ENCODE peak calls at places on chromosome 14, in eight cellular contexts. J is H1, T is mammary epithelial cell, L is uterus, P is lower lobe of right lung, U is neural progenitor cell, H is GM23338, C is PC-3. D is an unnamed sample.

GRCh38 chr14:31700282-31701074 is 139.3 kb downstream of the NUBPL start:
- DNase-seq in H (no peak), C (no peak), P (no peak), T (no peak), L (no peak), U (no peak), J (no peak), D (no peak)

GRCh38 chr14:50007123-50007903 is 109.1 kb downstream of the VCPKMT start:
- DNase-seq in P (no peak), U (no peak), L (no peak), J (no peak), H (peak), T (peak), C (peak), D (peak)

GRCh38 chr14:70821916-70822705 is 12.8 kb upstream of the MAP3K9 start:
- DNase-seq in L (peak), J (peak), H (peak), T (peak), C (peak), P (peak), U (peak), D (no peak)

GRCh38 chr14:53519137-53519536 is 366.0 kb upstream of the DDHD1 start:
- DNase-seq in U (no peak), T (no peak), L (no peak), C (peak), P (no peak), H (no peak), J (no peak), D (no peak)

GRCh38 chr14:51564460-51564859 is 87.2 kb upstream of the FRMD6 start:
- DNase-seq in P (no peak), U (no peak), T (no peak), L (no peak), C (peak), H (no peak), J (no peak), D (no peak)

GRCh38 chr14:99389171-99389826 is 91.4 kb downstream of the SETD3 start:
- DNase-seq in L (no peak), P (peak), U (peak), H (peak), T (peak), C (peak), J (peak), D (no peak)

GRCh38 chr14:85573406-85573805 is 43.5 kb downstream of the FLRT2 start:
- DNase-seq in H (no peak), T (no peak), J (no peak), P (no peak), C (no peak), L (no peak), U (no peak), D (no peak)

GRCh38 chr14:20516921-20517320 is 11.6 kb downstream of the RNASE10 start:
- DNase-seq in H (no peak), J (no peak), P (no peak), L (no peak), T (peak), C (peak), U (no peak), D (no peak)

GRCh38 chr14:79064200-79064599 is 894.0 kb downstream of the NRXN3 start:
- DNase-seq in L (no peak), C (no peak), U (no peak), T (no peak), H (no peak), P (no peak), J (no peak), D (no peak)

GRCh38 chr14:50944647-50945413 is 547 bp upstream of the PYGL start:
- DNase-seq in C (peak), P (peak), H (no peak), J (no peak), L (peak), T (peak), U (no peak), D (peak)

GRCh38 chr14:87149583-87150354 is 843.2 kb downstream of the GALC start:
- DNase-seq in T (peak), L (no peak), P (no peak), U (peak), J (no peak), C (no peak), H (peak), D (no peak)

GRCh38 chr14:24607081-24607480 is 2.4 kb downstream of the GZMH start:
- DNase-seq in H (no peak), J (no peak), C (no peak), P (no peak), L (no peak), U (no peak), T (no peak), D (no peak)

GRCh38 chr14:57066887-57067513 is 201.7 kb downstream of the EXOC5 start:
- DNase-seq in J (peak), T (peak), P (peak), C (peak), L (no peak), U (peak), H (peak), D (no peak)

DNA sequence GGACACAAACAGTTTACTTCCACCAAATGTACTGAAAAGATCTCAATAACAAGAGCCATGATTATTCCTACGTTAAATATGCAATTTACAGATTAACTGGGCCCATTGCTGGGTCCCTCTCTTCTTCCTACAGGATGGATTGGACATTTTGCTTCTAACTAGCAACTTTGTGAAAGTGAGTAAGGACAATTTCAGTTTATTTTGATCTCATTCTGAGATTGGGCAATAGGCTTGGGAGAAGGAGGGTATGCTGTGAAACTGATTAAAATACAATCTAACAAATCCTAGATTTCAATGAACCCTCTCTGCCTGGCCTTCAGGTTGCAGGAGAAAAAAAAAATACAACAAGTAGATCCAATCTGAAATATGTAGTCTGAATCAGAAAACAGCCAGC is 121.5 kb downstream of the PRKD1 start:
- DNase-seq in H (no peak), T (no peak), L (no peak), C (no peak), J (no peak), U (no peak), P (no peak), D (no peak)
- H3K27ac ChIP-seq in H (peak), T (no peak), L (no peak), C (no peak), J (no peak), U (no peak), P (no peak), D (peak)

DNA sequence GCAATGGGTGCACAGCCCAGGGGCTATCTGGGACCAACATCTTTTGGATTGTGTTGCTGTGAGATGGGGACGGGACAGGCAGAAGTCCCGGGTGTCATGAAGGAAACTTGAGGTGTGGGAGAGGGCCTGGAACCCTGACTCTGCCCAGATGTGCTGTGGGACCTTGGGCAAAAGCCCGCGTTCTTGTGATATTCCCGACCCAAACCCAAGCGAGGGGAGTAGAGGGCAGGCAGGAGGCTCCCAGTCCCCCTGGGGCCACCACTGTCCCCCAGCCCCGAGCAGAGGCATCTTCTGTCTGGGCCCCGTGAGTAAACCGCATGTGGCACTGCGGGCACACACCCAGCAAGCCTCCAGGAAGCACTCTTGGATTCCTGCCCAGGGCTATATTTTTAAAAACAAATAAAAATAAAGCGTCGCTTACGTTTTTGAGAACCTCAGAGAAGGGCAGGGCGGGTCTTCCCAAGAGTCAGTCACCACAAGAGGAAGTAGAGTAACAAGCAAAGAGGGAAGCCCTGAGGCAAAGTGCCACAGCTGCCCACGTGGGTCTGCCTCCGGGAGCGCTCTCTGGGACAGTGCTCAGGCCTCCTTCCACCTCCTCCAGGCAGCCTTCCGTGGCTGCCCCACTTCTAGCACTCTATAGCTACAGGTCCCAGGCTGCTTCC is 39.5 kb downstream of the BEGAIN start:
- DNase-seq in P (peak), C (peak), L (peak), J (no peak), U (no peak), T (no peak), H (no peak), D (no peak)
- H3K27ac ChIP-seq in P (peak), C (peak), L (peak), J (no peak), U (no peak), T (no peak), H (no peak), D (no peak)

GRCh38 chr14:34754687-34755086 is 40.3 kb upstream of the CFL2 start:
- DNase-seq in T (no peak), U (no peak), H (no peak), L (no peak), J (no peak), P (no peak), C (no peak), D (no peak)
- H3K27ac ChIP-seq in T (no peak), U (no peak), H (no peak), L (no peak), J (no peak), P (no peak), C (no peak), D (no peak)

GRCh38 chr14:55582741-55583140 is 2.7 kb downstream of the KTN1 start:
- DNase-seq in U (no peak), C (no peak), P (no peak), L (no peak), T (no peak), H (no peak), J (no peak), D (no peak)
- H3K27ac ChIP-seq in U (no peak), C (no peak), P (no peak), L (no peak), T (no peak), H (no peak), J (no peak), D (no peak)

GRCh38 chr14:59294662-59294992 is 106.2 kb downstream of the DAAM1 start:
- DNase-seq in T (no peak), P (no peak), L (no peak), U (no peak), H (no peak), J (no peak), C (peak), D (no peak)
- H3K27ac ChIP-seq in T (no peak), P (peak), L (peak), U (no peak), H (no peak), J (no peak), C (no peak), D (no peak)

D was measured in epithelial cell of prostate.